ENCODE peak calls at places on chromosomes 7 and 10, in five cellular contexts. S is K562, C is A549, K is GM12878, B is HepG2. M is an unnamed sample.

GRCh38 chr10:44958196-44958896 is 1.3 kb upstream of the RASSF4 start:
- DNase-seq in S (no peak), C (no peak), K (no peak), B (no peak), M (no peak)

GRCh38 chr10:44339218-44339617 is 45.7 kb downstream of the CXCL12 start:
- DNase-seq in S (no peak), C (no peak), K (no peak), B (no peak), M (peak)

GRCh38 chr7:116528008-116528789 is 3.4 kb downstream of the CAV1 start:
- DNase-seq in S (no peak), C (peak), K (no peak), B (no peak), M (no peak)

GRCh38 chr10:34288634-34289033 is 526.5 kb downstream of the PARD3 start:
- DNase-seq in S (no peak), C (peak), K (no peak), B (no peak), M (no peak)

GRCh38 chr10:97200616-97201015 is 14.9 kb upstream of the SLIT1 start:
- DNase-seq in S (no peak), C (no peak), K (peak), B (no peak), M (no peak)

GRCh38 chr10:96416643-96417042 is 57.8 kb upstream of the OPALIN start:
- DNase-seq in S (no peak), C (no peak), K (no peak), B (peak), M (no peak)

GRCh38 chr10:49285232-49285631 is 13.7 kb upstream of the C10orf71 start:
- DNase-seq in S (no peak), C (no peak), K (no peak), B (no peak), M (no peak)

GRCh38 chr10:51422311-51423120 is 276.9 kb downstream of the CSTF2T start:
- DNase-seq in S (peak), C (peak), K (peak), B (peak), M (peak)

DNA sequence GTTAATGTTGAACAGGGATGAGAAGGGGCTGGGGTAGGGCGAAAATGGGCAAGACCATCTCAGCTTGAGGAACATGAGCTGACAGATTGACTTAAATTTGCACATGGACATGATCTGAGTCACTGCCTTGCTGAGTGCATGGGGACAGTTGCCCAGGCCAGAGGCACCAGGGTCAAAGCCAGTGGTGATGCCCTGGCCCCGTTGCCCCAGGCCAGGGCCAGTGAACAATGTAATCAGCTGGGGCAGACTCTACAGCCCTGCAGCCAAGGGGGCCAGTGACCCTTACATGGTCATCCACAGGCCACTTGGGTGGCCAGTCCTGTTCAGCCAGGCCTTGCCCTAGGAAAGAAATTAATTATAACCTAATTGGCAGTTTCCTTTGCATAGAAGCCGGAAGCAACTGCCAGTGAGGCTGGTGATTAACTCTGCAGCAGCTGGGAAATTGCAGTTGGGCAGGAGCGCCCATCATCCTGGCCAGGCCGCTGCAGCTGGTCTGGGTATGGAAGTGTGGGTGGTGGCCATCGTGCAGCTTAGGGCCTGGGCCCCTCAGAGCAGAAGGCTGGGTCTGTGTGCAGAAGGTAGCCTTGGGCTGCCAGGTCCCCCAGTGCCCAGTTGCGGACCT is 9.6 kb downstream of the RET start:
- DNase-seq in S (no peak), C (no peak), K (no peak), B (no peak), M (no peak)
- TF ChIP-seq JUNB in S (no peak), C (no peak), K (no peak), B (no peak), M (no peak)

GRCh38 chr7:17651926-17652385 is 288.3 kb downstream of the SNX13 start:
- DNase-seq in S (no peak), C (peak), K (no peak), B (no peak), M (no peak)
- H3K27ac ChIP-seq in S (no peak), C (peak), K (no peak), B (no peak), M (no peak)

DNA sequence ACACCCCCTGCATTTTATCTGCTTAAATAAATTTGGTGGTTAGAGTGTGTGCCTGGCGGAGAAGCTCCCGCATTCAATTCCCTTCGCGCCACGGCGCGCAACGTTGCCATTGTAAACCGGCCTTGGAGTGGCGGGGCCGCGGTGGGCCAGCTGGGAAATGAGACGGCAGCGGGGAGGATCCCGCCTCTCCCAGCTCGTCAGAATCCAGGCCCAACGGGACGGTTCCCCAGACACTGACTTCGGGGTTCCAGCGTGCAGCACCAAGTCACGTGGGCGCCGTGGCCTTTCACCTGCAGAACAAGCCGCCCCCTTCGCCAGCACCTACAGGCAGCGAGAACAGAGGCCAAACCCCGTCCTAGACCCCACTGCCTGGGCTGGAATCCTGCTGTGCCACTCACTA is 103.4 kb downstream of the GRID1 start:
- DNase-seq in S (no peak), C (no peak), K (no peak), B (no peak), M (peak)
- TF ChIP-seq JUNB in S (no peak), C (no peak), K (no peak), B (no peak), M (no peak)

GRCh38 chr7:80659120-80660055 is 20.9 kb downstream of the CD36 start:
- DNase-seq in S (peak), C (peak), K (no peak), B (peak), M (peak)

GRCh38 chr7:80656029-80656428 is 17.6 kb downstream of the CD36 start:
- DNase-seq in S (no peak), C (no peak), K (no peak), B (peak), M (no peak)

DNA sequence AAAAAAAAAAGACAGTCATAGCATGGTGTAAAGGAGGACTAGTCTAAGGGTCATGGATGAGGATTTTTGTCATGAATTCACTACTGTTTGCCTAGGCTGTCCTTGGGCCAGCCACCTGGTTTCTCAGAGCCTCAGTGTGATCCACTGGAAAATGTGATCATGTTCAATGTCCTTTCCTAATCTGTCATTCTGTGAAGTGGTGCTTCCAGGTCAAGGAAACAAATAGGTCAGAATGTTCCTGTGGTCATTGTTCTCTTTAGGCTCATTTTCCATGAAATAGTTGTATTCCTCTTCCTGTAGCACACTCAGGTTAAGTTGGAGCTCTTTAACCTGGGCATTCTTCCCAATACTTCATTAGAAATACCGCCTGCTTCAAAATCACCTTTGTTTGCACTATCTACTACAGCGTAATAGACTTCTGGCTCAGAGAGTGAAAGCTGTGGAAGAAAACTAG is 16.5 kb downstream of the CD36 start:
- DNase-seq in S (no peak), C (no peak), K (no peak), B (peak), M (no peak)
- H3K27ac ChIP-seq in S (no peak), C (no peak), K (no peak), B (peak), M (no peak)

GRCh38 chr10:83574770-83575169 is 564.5 kb upstream of the GHITM start:
- DNase-seq in S (no peak), C (no peak), K (no peak), B (no peak), M (no peak)
- TF ChIP-seq JUNB in S (no peak), C (no peak), K (no peak), B (no peak), M (no peak)

M was measured in GM23338.